ENCODE peak calls at places on chromosomes 13 and 19, in five cellular contexts. S is heart left ventricle, C is HCT116, I is mammary epithelial cell, X is keratinocyte. W is an unnamed sample.

GRCh38 chr19:28171983-28172382 is 1041.0 kb downstream of the UQCRFS1 start:
- DNase-seq in X (no peak), I (no peak), S (no peak), C (no peak), W (no peak)

GRCh38 chr19:47012620-47013019 is 7.0 kb upstream of the NPAS1 start:
- DNase-seq in C (no peak), I (no peak), S (no peak), X (no peak), W (no peak)

GRCh38 chr13:23352161-23352560 is 81.3 kb downstream of the SACS start:
- DNase-seq in C (no peak), I (no peak), S (no peak), X (no peak), W (no peak)

GRCh38 chr19:6753178-6754031 is 13.8 kb downstream of the SH2D3A start:
- DNase-seq in C (peak; percentile 91), I (no peak), S (peak; percentile 67), X (no peak), W (peak; percentile 69)

GRCh38 chr13:51681037-51681678 is 96.9 kb downstream of the WDFY2 start:
- DNase-seq in C (no peak), X (peak; percentile 30), I (peak; percentile 83), S (no peak), W (peak; percentile 28)

GRCh38 chr13:75319244-75319643 is 162.7 kb downstream of the TBC1D4 start:
- DNase-seq in X (no peak), I (peak; percentile 41), C (no peak), S (no peak), W (no peak)

GRCh38 chr13:29901714-29902631 is 51.6 kb upstream of the UBL3 start:
- DNase-seq in C (no peak), S (peak; percentile 14), I (peak; percentile 92), X (no peak), W (no peak)

GRCh38 chr19:29708553-29709439 is 6.3 kb downstream of the C19orf12 start:
- DNase-seq in S (no peak), I (no peak), X (no peak), C (no peak), W (no peak)

GRCh38 chr19:13951043-13951442 is 1.3 kb upstream of the DCAF15 start:
- DNase-seq in X (no peak), S (no peak), C (no peak), I (no peak), W (no peak)

GRCh38 chr13:46749951-46750350 is 47.0 kb downstream of the ESD start:
- DNase-seq in C (no peak), I (no peak), X (no peak), S (no peak), W (no peak)

GRCh38 chr13:30125422-30126073 is 181.8 kb downstream of the KATNAL1 start:
- DNase-seq in S (no peak), X (no peak), I (peak; percentile 92), C (no peak), W (no peak)

GRCh38 chr19:55621673-55622231 is 2.6 kb downstream of the ZNF784 start:
- DNase-seq in S (no peak), I (no peak), C (no peak), X (no peak), W (no peak)

GRCh38 chr19:35449347-35450043 is 1.4 kb downstream of the FFAR2 start:
- DNase-seq in C (no peak), S (no peak), X (no peak), I (peak; percentile 46), W (no peak)

GRCh38 chr13:45084515-45084914 is 35.8 kb upstream of the GTF2F2 start:
- DNase-seq in C (no peak), I (no peak), X (no peak), S (no peak), W (no peak)

GRCh38 chr13:42699922-42700321 is 81.5 kb upstream of the FAM216B start:
- DNase-seq in X (no peak), I (no peak), S (no peak), C (no peak), W (no peak)

GRCh38 chr19:6074709-6075403 is 35.4 kb downstream of the RFX2 start:
- DNase-seq in C (no peak), I (no peak), X (no peak), S (no peak), W (no peak)

GRCh38 chr19:31863122-31863521 is 482.3 kb upstream of the ZNF507 start:
- DNase-seq in X (no peak), S (no peak), I (no peak), C (no peak), W (no peak)

GRCh38 chr13:99969368-99969933 is 2.1 kb downstream of the ZIC5 start:
- DNase-seq in X (no peak), S (no peak), C (no peak), I (no peak), W (no peak)

GRCh38 chr13:48739346-48740037 is 85.8 kb downstream of the CYSLTR2 start:
- DNase-seq in C (no peak), S (no peak), X (no peak), I (no peak), W (no peak)

GRCh38 chr19:12260236-12260635 is 34.4 kb downstream of the ZNF44 start:
- DNase-seq in X (no peak), I (no peak), S (no peak), C (no peak), W (no peak)

GRCh38 chr13:109733550-109733949 is 52.8 kb downstream of the IRS2 start:
- DNase-seq in S (no peak), I (no peak), C (no peak), X (no peak), W (no peak)

GRCh38 chr13:109734002-109734785 is 52.2 kb downstream of the IRS2 start:
- DNase-seq in X (no peak), I (no peak), S (no peak), C (no peak), W (no peak)

GRCh38 chr13:109728061-109728460 is 58.3 kb downstream of the IRS2 start:
- DNase-seq in C (no peak), S (no peak), X (no peak), I (no peak), W (no peak)

GRCh38 chr13:109729031-109729870 is 57.1 kb downstream of the IRS2 start:
- DNase-seq in S (no peak), C (no peak), I (peak; percentile 63), X (no peak), W (no peak)

GRCh38 chr13:109730832-109731335 is 55.5 kb downstream of the IRS2 start:
- DNase-seq in S (no peak), I (no peak), X (no peak), C (no peak), W (no peak)
- H3K4me3 ChIP-seq in S (no peak overlapping the region), I (no peak overlapping the region), X (no peak overlapping the region), C (no peak overlapping the region), W (no peak overlapping the region)

GRCh38 chr13:39877134-39877533 is 221.7 kb downstream of the COG6 start:
- DNase-seq in C (no peak), I (no peak), S (no peak), X (no peak), W (no peak)

GRCh38 chr13:39876258-39876657 is 220.8 kb downstream of the COG6 start:
- DNase-seq in C (no peak), I (peak; percentile 91), X (peak; percentile 21), S (no peak), W (no peak)

GRCh38 chr13:39881383-39881782 is 225.9 kb downstream of the COG6 start:
- DNase-seq in I (no peak), S (no peak), X (no peak), C (no peak), W (no peak)

GRCh38 chr13:39881887-39882286 is 226.4 kb downstream of the COG6 start:
- DNase-seq in C (no peak), I (peak; percentile 14), S (no peak), X (no peak), W (no peak)

GRCh38 chr13:39879286-39880035 is 224.0 kb downstream of the COG6 start:
- DNase-seq in C (no peak), S (no peak), I (no peak), X (no peak), W (no peak)
- H3K4me1 ChIP-seq in C (no peaks in the 10 kb centered on the region), S (peaks cover 7% of the 10 kb centered on the region), I (peaks cover 2% of the 10 kb centered on the region), X (peaks cover 9% of the 10 kb centered on the region), W (peaks cover 7% of the 10 kb centered on the region)

GRCh38 chr19:1170938-1171754 is 2.9 kb downstream of the SBNO2 start:
- DNase-seq in X (no peak), I (peak; percentile 39), S (peak; percentile 15), C (no peak), W (no peak)

GRCh38 chr19:1169921-1170885 is 3.9 kb downstream of the SBNO2 start:
- DNase-seq in C (no peak), S (peak; percentile 16), X (no peak), I (peak; percentile 79), W (no peak)

GRCh38 chr19:1173160-1173844 is 766 bp downstream of the SBNO2 start:
- DNase-seq in X (no peak), I (no peak), S (peak; percentile 33), C (no peak), W (no peak)

GRCh38 chr19:1172353-1173159 is 1.5 kb downstream of the SBNO2 start:
- DNase-seq in X (no peak), I (peak; percentile 61), S (peak; percentile 56), C (no peak), W (no peak)

DNA sequence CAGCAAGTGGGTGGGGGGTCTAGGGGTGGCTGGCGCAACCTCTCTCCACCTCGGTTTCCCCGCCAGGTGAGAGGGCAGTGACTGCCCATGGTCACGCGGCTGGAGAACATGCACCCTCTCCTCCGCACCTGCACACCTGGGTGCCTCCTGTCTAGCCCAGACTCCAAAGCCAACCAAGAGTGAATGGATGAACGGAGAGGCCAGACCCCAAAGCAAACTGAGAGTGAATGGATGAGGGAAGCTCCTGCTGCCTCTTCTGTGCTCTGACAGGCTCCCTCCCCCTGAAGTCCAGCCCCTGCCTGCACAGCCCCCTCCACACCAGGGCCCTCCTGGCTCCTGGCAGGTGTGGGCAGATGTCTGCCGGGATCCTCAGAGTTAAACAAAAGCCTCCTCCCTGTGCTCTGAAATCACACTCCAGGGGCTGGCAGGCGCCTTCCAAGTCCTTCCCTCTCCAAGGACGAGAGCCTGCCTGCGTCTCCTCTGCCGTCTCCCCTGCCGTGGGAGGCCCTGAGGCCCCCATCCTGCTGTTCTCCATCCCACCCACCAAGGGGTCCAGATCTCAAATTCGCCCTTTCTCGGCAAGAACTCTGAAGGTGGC is 2.2 kb downstream of the SBNO2 start:
- DNase-seq in X (no peak), S (peak; percentile 10), I (peak; percentile 50), C (no peak), W (no peak)
- TF ChIP-seq CTCF in X (no peak), S (no peak), I (no peak), C (no peak), W (no peak)

DNA sequence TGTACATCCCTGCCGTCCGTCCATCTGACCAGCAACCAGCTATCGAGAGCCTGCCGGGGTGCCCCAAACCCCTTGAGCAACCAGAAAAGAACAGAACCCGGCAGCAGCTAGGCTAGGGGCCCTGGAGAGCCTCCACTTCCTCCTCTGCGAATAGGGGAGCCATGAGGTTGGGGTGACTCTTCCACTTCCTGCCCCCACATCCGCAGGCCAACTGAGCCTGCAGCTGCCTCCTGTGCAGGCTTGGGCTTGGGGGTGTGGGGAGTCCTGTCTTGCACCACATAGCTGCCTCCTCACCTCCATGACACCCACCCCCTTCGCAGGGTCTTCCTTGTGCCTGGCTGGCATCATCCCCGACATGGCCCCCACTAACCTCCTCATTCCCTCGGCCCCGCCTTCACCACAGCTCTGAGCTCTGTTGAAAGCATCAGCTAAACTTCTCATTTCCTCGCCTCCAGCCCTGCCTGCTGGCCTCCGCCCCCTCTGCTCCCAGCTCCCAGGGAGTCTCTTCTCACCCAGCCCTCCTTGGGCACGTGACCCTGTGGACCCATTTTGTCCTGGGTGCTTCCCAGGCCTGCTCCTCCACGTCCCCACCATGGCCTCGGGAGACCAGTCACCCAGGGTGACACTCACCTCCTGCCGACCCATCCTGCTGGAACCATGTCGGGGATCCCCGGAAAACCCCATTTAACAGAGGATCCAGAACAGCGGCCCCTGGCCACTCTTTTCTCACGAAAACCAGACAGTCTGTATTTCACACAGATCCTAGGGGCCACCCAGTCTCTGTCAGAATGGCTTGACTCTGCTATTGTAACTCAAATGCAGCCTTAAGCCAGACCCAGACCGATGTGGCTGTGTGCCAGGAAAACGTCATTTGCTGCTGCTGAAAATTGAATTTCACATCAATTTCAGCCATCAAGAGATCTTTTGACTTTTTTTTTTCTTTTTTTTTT is 50.4 kb downstream of the MYO9B start:
- DNase-seq in C (no peak), X (no peak), S (peak; percentile 74), I (no peak), W (no peak)
- H3K4me3 ChIP-seq in C (no peak overlapping the region), X (no peak overlapping the region), S (no peak overlapping the region), I (no peak overlapping the region), W (no peak overlapping the region)